ENCODE peak calls at places on chromosomes 13 and 19, in eight cellular contexts. J is anterior cingulate cortex; N is foreskin fibroblast; E is hepatocyte; D is stimulated activated CD4-positive, alpha-beta T cell treated with anti-CD3 and anti-CD28 coated beads, Interleukin-12 subunit alpha, Interleukin-12 subunit beta, amount 100 ng/mL, for 48 hours; V is adrenal gland; T is putamen; B is left colon. O is an unnamed sample.

GRCh38 chr19:14097532-14098151 is 7.1 kb upstream of the SAMD1 start:
- DNase-seq in J (no peak), N (no peak), E (no peak), D (no peak), V (no peak), T (no peak), B (no peak), O (no peak)

GRCh38 chr13:99199541-99200432 is 867 bp upstream of the UBAC2 start:
- DNase-seq in J (no peak), N (peak; percentile 15), E (no peak), D (no peak), V (peak; percentile 50), T (no peak), B (no peak), O (no peak)

GRCh38 chr13:112693831-112694497 is 4.1 kb downstream of the ATP11A start:
- DNase-seq in J (no peak), N (peak; percentile 75), E (no peak), D (no peak), V (peak; percentile 70), T (no peak), B (no peak), O (peak; percentile 47)

GRCh38 chr13:28499579-28499978 is 4.7 kb upstream of the FLT1 start:
- DNase-seq in J (no peak), N (peak; percentile 40), E (no peak), D (no peak), V (no peak), T (no peak), B (no peak), O (no peak)

GRCh38 chr13:60013166-60013565 is 150.6 kb downstream of the DIAPH3 start:
- DNase-seq in J (no peak), N (no peak), E (no peak), D (no peak), V (no peak), T (no peak), B (no peak), O (no peak)

GRCh38 chr13:40568672-40569350 is 97.6 kb downstream of the FOXO1 start:
- DNase-seq in J (no peak), N (no peak), E (no peak), D (no peak), V (no peak), T (no peak), B (no peak), O (no peak)

GRCh38 chr19:4678881-4679379 is 8.8 kb upstream of the MYDGF start:
- DNase-seq in J (no peak), N (no peak), E (no peak), D (no peak), V (peak; percentile 91), T (no peak), B (no peak), O (peak; percentile 80)

GRCh38 chr13:93554514-93554913 is 327.9 kb downstream of the GPC6 start:
- DNase-seq in J (no peak), N (no peak), E (no peak), D (no peak), V (no peak), T (no peak), B (no peak), O (no peak)

GRCh38 chr13:99731747-99732146 is 230.5 kb downstream of the TM9SF2 start:
- DNase-seq in J (no peak), N (no peak), E (no peak), D (no peak), V (no peak), T (no peak), B (no peak), O (no peak)

GRCh38 chr13:113526466-113527220 is 36.1 kb upstream of the DCUN1D2 start:
- DNase-seq in J (no peak), N (no peak), E (no peak), D (no peak), V (no peak), T (no peak), B (peak; percentile 36), O (peak; percentile 23)

GRCh38 chr19:341386-342127 is 3.0 kb downstream of the MIER2 start:
- DNase-seq in J (no peak), N (no peak), E (no peak), D (no peak), V (no peak), T (no peak), B (no peak), O (no peak)

GRCh38 chr19:49691243-49692101 is 556 bp downstream of the CPT1C start:
- DNase-seq in J (peak; percentile 60), N (peak; percentile 71), E (peak; percentile 79), D (peak; percentile 47), V (peak; percentile 49), T (peak; percentile 87), B (peak; percentile 54), O (peak; percentile 74)

GRCh38 chr19:15194938-15195337 is 5.9 kb downstream of the NOTCH3 start:
- DNase-seq in J (no peak), N (peak; percentile 54), E (no peak), D (no peak), V (no peak), T (no peak), B (no peak), O (no peak)

O was measured in sciatic nerve.